ENCODE peak calls at places on chromosomes 13 and 19, in eight cellular contexts. M, Z, C, F, H, R, J and Y are unnamed samples.

GRCh38 chr13:30222253-30222652 is 85.1 kb downstream of the KATNAL1 start:
- DNase-seq in H (no peak), M (no peak), C (no peak), F (no peak), R (no peak), J (no peak), Z (no peak), Y (no peak)

GRCh38 chr13:40878321-40878720 is 88.9 kb downstream of the SLC25A15 start:
- DNase-seq in C (no peak), Z (no peak), H (no peak), M (no peak), R (no peak), J (no peak), F (no peak), Y (no peak)

GRCh38 chr19:43469160-43469480 is 3.7 kb upstream of the LYPD3 start:
- DNase-seq in Z (no peak), J (no peak), R (no peak), C (no peak), H (peak), F (no peak), M (no peak), Y (no peak)

GRCh38 chr19:23294141-23294540 is 43.9 kb upstream of the ZNF724 start:
- DNase-seq in R (no peak), J (no peak), Z (no peak), C (no peak), F (no peak), H (no peak), M (no peak), Y (no peak)

GRCh38 chr19:10431254-10431942 is 11.1 kb downstream of the PDE4A start:
- DNase-seq in F (peak), M (no peak), R (no peak), J (no peak), C (peak), Z (no peak), H (no peak), Y (no peak)

GRCh38 chr19:36514012-36514612 is 14.0 kb downstream of the ZNF260 start:
- DNase-seq in R (no peak), Z (no peak), J (no peak), C (no peak), H (no peak), M (no peak), F (peak), Y (no peak)

GRCh38 chr13:101917475-101917810 is 465.0 kb downstream of the ITGBL1 start:
- DNase-seq in M (no peak), R (peak), H (no peak), J (no peak), Z (no peak), C (no peak), F (no peak), Y (no peak)

GRCh38 chr13:27442071-27442647 is 8.2 kb downstream of the MTIF3 start:
- DNase-seq in R (no peak), F (no peak), M (no peak), Z (no peak), J (no peak), H (no peak), C (no peak), Y (no peak)

GRCh38 chr19:10776900-10777650 is 58.9 kb downstream of the TMED1 start:
- DNase-seq in R (no peak), F (no peak), Z (no peak), J (no peak), H (no peak), M (no peak), C (peak), Y (no peak)

GRCh38 chr13:38863536-38863935 is 127.1 kb downstream of the STOML3 start:
- DNase-seq in J (no peak), H (no peak), F (no peak), Z (no peak), R (no peak), M (no peak), C (no peak), Y (no peak)

GRCh38 chr19:5837768-5838364 is 1.6 kb downstream of the FUT6 start:
- DNase-seq in J (no peak), R (no peak), H (no peak), Z (no peak), C (no peak), F (no peak), M (no peak), Y (no peak)

GRCh38 chr13:49877629-49878218 is 58.4 kb downstream of the SPRYD7 start:
- DNase-seq in J (no peak), Z (no peak), C (peak), H (peak), F (peak), M (no peak), R (no peak), Y (no peak)

GRCh38 chr13:27797228-27797624 is 4.9 kb downstream of the GSX1 start:
- DNase-seq in Z (no peak), J (no peak), F (peak), R (no peak), H (no peak), C (no peak), M (no peak), Y (no peak)

GRCh38 chr19:41774515-41774980 is 19.2 kb downstream of the CEACAM6 start:
- DNase-seq in F (no peak), H (no peak), Z (no peak), J (no peak), M (no peak), R (no peak), C (no peak), Y (no peak)

GRCh38 chr19:3054972-3055740 is 7.1 kb downstream of the TLE5 start:
- DNase-seq in F (peak), R (peak), M (no peak), C (no peak), H (no peak), Z (no peak), J (no peak), Y (no peak)

GRCh38 chr19:56720281-56720680 is 48.7 kb upstream of the ZNF835 start:
- DNase-seq in C (no peak), J (no peak), R (peak), M (no peak), H (peak), Z (no peak), F (no peak), Y (no peak)

GRCh38 chr13:29884671-29885424 is 34.4 kb upstream of the UBL3 start:
- DNase-seq in J (no peak), Z (no peak), C (no peak), R (peak), M (no peak), F (no peak), H (no peak), Y (no peak)

GRCh38 chr13:113817860-113818691 is 45.8 kb downstream of the GAS6 start:
- DNase-seq in J (no peak), Z (no peak), F (no peak), H (peak), M (no peak), C (no peak), R (no peak), Y (no peak)

GRCh38 chr19:47503130-47503822 is 11.6 kb downstream of the NAPA start:
- DNase-seq in J (no peak), C (no peak), M (no peak), Z (no peak), H (no peak), R (no peak), F (no peak), Y (no peak)

GRCh38 chr13:36297600-36298338 is at the start of gene CCDC169:
- DNase-seq in R (peak), M (no peak), H (peak), J (peak), Z (peak), F (peak), C (peak), Y (peak)

GRCh38 chr19:18915639-18916038 is 3.5 kb downstream of the COPE start:
- DNase-seq in C (peak), J (no peak), F (peak), Z (no peak), M (no peak), R (peak), H (peak), Y (no peak)

GRCh38 chr19:29928831-29929230 is 13.2 kb upstream of the URI1 start:
- DNase-seq in J (no peak), Z (no peak), F (no peak), H (no peak), M (no peak), C (no peak), R (no peak), Y (no peak)

GRCh38 chr19:18153555-18154134 is 682 bp downstream of the PIK3R2 start:
- DNase-seq in R (no peak), J (no peak), C (no peak), F (no peak), H (no peak), Z (no peak), M (no peak), Y (no peak)

GRCh38 chr19:48221628-48222027 is 34.1 kb downstream of the CARD8 start:
- DNase-seq in R (no peak), H (no peak), M (no peak), C (no peak), J (no peak), Z (no peak), F (no peak), Y (no peak)

GRCh38 chr13:108346376-108346775 is 76.9 kb downstream of the TNFSF13B start:
- DNase-seq in Z (no peak), C (no peak), R (no peak), J (no peak), H (no peak), F (no peak), M (no peak), Y (no peak)

GRCh38 chr19:4431808-4432674 is 25.6 kb downstream of the UBXN6 start:
- DNase-seq in F (no peak), M (no peak), C (peak), H (no peak), J (no peak), R (peak), Z (no peak), Y (no peak)

GRCh38 chr19:20928371-20928770 is 5.3 kb downstream of the ZNF85 start:
- DNase-seq in R (no peak), F (peak), H (no peak), J (no peak), Z (no peak), C (no peak), M (no peak), Y (no peak)

GRCh38 chr13:28527629-28528028 is 32.7 kb upstream of the FLT1 start:
- DNase-seq in R (peak), F (no peak), H (no peak), Z (no peak), M (no peak), J (no peak), C (peak), Y (no peak)

GRCh38 chr13:23443878-23444277 is 10.4 kb upstream of the SACS start:
- DNase-seq in Z (no peak), F (no peak), R (no peak), M (no peak), C (no peak), H (no peak), J (no peak), Y (no peak)

GRCh38 chr13:100984349-100984748 is 309.8 kb upstream of the TMTC4 start:
- DNase-seq in M (no peak), R (no peak), F (no peak), H (no peak), J (no peak), Z (no peak), C (no peak), Y (no peak)

GRCh38 chr13:74158028-74158427 is 23.8 kb upstream of the KLF12 start:
- DNase-seq in C (no peak), H (no peak), F (no peak), Z (no peak), R (no peak), M (no peak), J (no peak), Y (no peak)